ENCODE peak calls at places on chromosome 6, in four cellular contexts. V is cardiac muscle cell, L is endothelial cell, C is nephron progenitor cell. Z is an unnamed sample.

GRCh38 chr6:53500095-53500494 is 44.8 kb downstream of the GCLC start:
- DNase-seq in V (no peak), L (no peak), C (no peak), Z (no peak)

GRCh38 chr6:166003569-166003968 is 164.1 kb downstream of the TBXT start:
- DNase-seq in V (peak), L (no peak), C (no peak), Z (no peak)

GRCh38 chr6:121520337-121521163 is 85.1 kb downstream of the GJA1 start:
- DNase-seq in V (peak), L (no peak), C (no peak), Z (no peak)

GRCh38 chr6:34919651-34920050 is 30.6 kb downstream of the ANKS1A start:
- DNase-seq in V (peak), L (no peak), C (no peak), Z (no peak)

GRCh38 chr6:43972179-43972914 is 154.9 kb downstream of the MRPL14 start:
- DNase-seq in V (no peak), L (no peak), C (no peak), Z (no peak)

GRCh38 chr6:113856011-113856551 is 1.1 kb upstream of the MARCKS start:
- DNase-seq in V (peak), L (peak), C (peak), Z (peak)

GRCh38 chr6:18684343-18684742 is 297.2 kb downstream of the RNF144B start:
- DNase-seq in V (no peak), L (no peak), C (no peak), Z (no peak)

GRCh38 chr6:20328266-20328946 is 73.3 kb upstream of the E2F3 start:
- DNase-seq in V (no peak), L (no peak), C (no peak), Z (no peak)

GRCh38 chr6:151154418-151154817 is 85.3 kb upstream of the AKAP12 start:
- DNase-seq in V (peak), L (no peak), C (no peak), Z (no peak)

GRCh38 chr6:43932259-43932900 is 162.4 kb downstream of the VEGFA start:
- DNase-seq in V (no peak), L (no peak), C (no peak), Z (no peak)

GRCh38 chr6:36544228-36544627 is 3.1 kb downstream of the STK38 start:
- DNase-seq in V (peak), L (no peak), C (no peak), Z (peak)

GRCh38 chr6:15588966-15589634 is 73.7 kb downstream of the DTNBP1 start:
- DNase-seq in V (peak), L (no peak), C (no peak), Z (no peak)

GRCh38 chr6:140441256-140441655 is 1066.8 kb upstream of the CITED2 start:
- DNase-seq in V (peak), L (peak), C (peak), Z (no peak)

GRCh38 chr6:154933181-154933827 is 61.8 kb upstream of the TIAM2 start:
- DNase-seq in V (peak), L (no peak), C (no peak), Z (no peak)

GRCh38 chr6:90284236-90284744 is 12.4 kb downstream of the BACH2 start:
- DNase-seq in V (peak), L (no peak), C (peak), Z (no peak)

GRCh38 chr6:37362101-37362823 is 8.5 kb downstream of the RNF8 start:
- DNase-seq in V (no peak), L (no peak), C (no peak), Z (no peak)

GRCh38 chr6:22828179-22829062 is 259.1 kb downstream of the HDGFL1 start:
- DNase-seq in V (peak), L (peak), C (peak), Z (no peak)

GRCh38 chr6:68740828-68741500 is 105.9 kb downstream of the ADGRB3 start:
- DNase-seq in V (peak), L (no peak), C (no peak), Z (no peak)

GRCh38 chr6:82959385-82959941 is 106.2 kb downstream of the UBE3D start:
- DNase-seq in V (peak), L (no peak), C (no peak), Z (no peak)

GRCh38 chr6:126033696-126034095 is 47.4 kb downstream of the TRMT11 start:
- DNase-seq in V (peak), L (peak), C (peak), Z (peak)

GRCh38 chr6:34887753-34888440 is at the start of gene TAF11:
- DNase-seq in V (peak), L (peak), C (peak), Z (peak)

GRCh38 chr6:147507162-147508072 is 1.1 kb upstream of the SAMD5 start:
- DNase-seq in V (peak), L (peak), C (peak), Z (peak)

GRCh38 chr6:168315626-168316025 is 4.0 kb downstream of the DACT2 start:
- DNase-seq in V (no peak), L (no peak), C (no peak), Z (no peak)

GRCh38 chr6:119540417-119540816 is 190.9 kb upstream of the MAN1A1 start:
- DNase-seq in V (no peak), L (no peak), C (no peak), Z (no peak)

GRCh38 chr6:2819891-2820814 is 21.5 kb downstream of the SERPINB1 start:
- DNase-seq in V (peak), L (no peak), C (no peak), Z (no peak)

GRCh38 chr6:1461207-1461606 is 71.8 kb downstream of the FOXF2 start:
- DNase-seq in V (peak), L (no peak), C (no peak), Z (no peak)

GRCh38 chr6:40472354-40472753 is 114.8 kb downstream of the LRFN2 start:
- DNase-seq in V (no peak), L (no peak), C (no peak), Z (no peak)

GRCh38 chr6:86715676-86716075 is 221.7 kb upstream of the HTR1E start:
- DNase-seq in V (no peak), L (no peak), C (no peak), Z (no peak)

GRCh38 chr6:66771626-66772025 is 1064.6 kb upstream of the EYS start:
- DNase-seq in V (peak), L (no peak), C (no peak), Z (no peak)

GRCh38 chr6:108592371-108593337 is 31.9 kb downstream of the FOXO3 start:
- DNase-seq in V (peak), L (no peak), C (peak), Z (peak)

GRCh38 chr6:169830876-169831275 is 79.5 kb downstream of the ERMARD start:
- DNase-seq in V (no peak), L (no peak), C (no peak), Z (no peak)

GRCh38 chr6:27130668-27131428 is 116.7 kb upstream of the PRSS16 start:
- DNase-seq in V (no peak), L (no peak), C (no peak), Z (no peak)

GRCh38 chr6:53107091-53107490 is 41.5 kb downstream of the GCM1 start:
- DNase-seq in V (peak), L (no peak), C (no peak), Z (no peak)

GRCh38 chr6:3683331-3683730 is 68.2 kb downstream of the PXDC1 start:
- DNase-seq in V (no peak), L (no peak), C (no peak), Z (no peak)

GRCh38 chr6:44034391-44034861 is 92.8 kb downstream of the MRPL14 start:
- DNase-seq in V (no peak), L (no peak), C (no peak), Z (no peak)

GRCh38 chr6:108622601-108623335 is 62.1 kb downstream of the FOXO3 start:
- DNase-seq in V (peak), L (no peak), C (no peak), Z (no peak)

GRCh38 chr6:125747589-125748533 is 1.6 kb upstream of the HEY2 start:
- DNase-seq in V (peak), L (peak), C (peak), Z (peak)

GRCh38 chr6:119077643-119078448 is 618 bp downstream of the FAM184A start:
- DNase-seq in V (peak), L (peak), C (peak), Z (peak)

GRCh38 chr6:119466226-119466625 is 116.7 kb upstream of the MAN1A1 start:
- DNase-seq in V (no peak), L (no peak), C (no peak), Z (no peak)

DNA sequence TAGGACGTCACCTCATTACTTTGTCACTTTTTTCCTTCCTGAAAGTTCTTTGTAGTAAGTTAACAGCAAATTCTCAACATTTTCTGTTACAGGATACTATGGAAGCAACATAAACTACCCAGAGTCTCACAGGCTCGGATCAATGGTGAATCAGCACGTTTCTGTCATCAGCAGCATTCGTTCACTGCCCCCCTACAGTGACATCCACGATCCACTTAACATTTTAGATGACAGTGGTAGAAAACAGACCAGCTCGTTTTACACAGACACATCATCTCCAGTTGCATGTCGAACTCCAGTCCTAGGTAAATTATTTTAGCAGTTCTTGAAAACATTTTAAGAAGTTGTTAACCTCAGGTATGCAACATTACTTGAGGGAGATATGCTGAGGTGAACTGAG is 51.6 kb downstream of the RFX6 start:
- DNase-seq in V (no peak), L (no peak), C (no peak), Z (no peak)
- TF ChIP-seq CTCF in V (no peak), L (no peak), C (no peak), Z (no peak)

GRCh38 chr6:152301021-152301805 is 335.9 kb downstream of the SYNE1 start:
- DNase-seq in V (no peak), L (no peak), C (no peak), Z (no peak)
- TF ChIP-seq CTCF in V (no peak), L (no peak), C (no peak), Z (no peak)

GRCh38 chr6:162856885-162857284 is 129.1 kb downstream of the PACRG start:
- DNase-seq in V (peak), L (peak), C (peak), Z (no peak)
- TF ChIP-seq CTCF in V (peak), L (peak), C (peak), Z (no peak)

GRCh38 chr6:72248621-72249020 is 362.3 kb downstream of the RIMS1 start:
- DNase-seq in V (peak), L (no peak), C (no peak), Z (no peak)

GRCh38 chr6:72246926-72247325 is 360.6 kb downstream of the RIMS1 start:
- DNase-seq in V (peak), L (no peak), C (no peak), Z (no peak)

GRCh38 chr6:72245565-72245964 is 359.2 kb downstream of the RIMS1 start:
- DNase-seq in V (no peak), L (no peak), C (no peak), Z (no peak)

GRCh38 chr6:72250664-72251063 is 364.3 kb downstream of the RIMS1 start:
- DNase-seq in V (peak), L (no peak), C (no peak), Z (no peak)
- TF ChIP-seq CTCF in V (peak), L (no peak), C (no peak), Z (no peak)

Z was measured in GM13976.